ENCODE peak calls at places on chromosomes 11 and 22, in seven cellular contexts. L is OCI-LY7; G is MM.1S; J is sigmoid colon; X is DND-41; S is CD4-positive, CD25-positive, alpha-beta regulatory T cell; W is kidney. Q is an unnamed sample. For H3K36me3, the result is how much of the 10 kb centered on the place peaks cover.

GRCh38 chr11:78583889-78584288 is 9.2 kb upstream of the NARS2 start:
- DNase-seq in L (peak), G (no peak), J (no peak), X (no peak), S (no peak), W (no peak), Q (no peak)

GRCh38 chr11:8604078-8604723 is 10.2 kb upstream of the STK33 start:
- DNase-seq in L (peak), G (peak), J (peak), X (peak), S (no peak), W (no peak), Q (no peak)

GRCh38 chr22:47995718-47996117 is 1233.3 kb downstream of the TBC1D22A start:
- DNase-seq in L (no peak), G (no peak), J (no peak), X (no peak), S (no peak), W (no peak), Q (no peak)

GRCh38 chr22:40401981-40402406 is 31.6 kb downstream of the SGSM3 start:
- DNase-seq in L (no peak), G (no peak), J (no peak), X (peak), S (no peak), W (no peak), Q (no peak)

GRCh38 chr22:40728731-40729189 is 49.5 kb downstream of the MCHR1 start:
- DNase-seq in L (peak), G (no peak), J (no peak), X (peak), S (peak), W (no peak), Q (no peak)

GRCh38 chr11:86934933-86935579 is 20.1 kb downstream of the FZD4 start:
- DNase-seq in L (no peak), G (no peak), J (no peak), X (no peak), S (no peak), W (no peak), Q (no peak)

GRCh38 chr11:69868003-69868865 is 49.0 kb upstream of the FGF3 start:
- DNase-seq in L (no peak), G (no peak), J (no peak), X (no peak), S (no peak), W (no peak), Q (no peak)

GRCh38 chr22:37054078-37054440 is 2.5 kb downstream of the KCTD17 start:
- DNase-seq in L (peak), G (no peak), J (no peak), X (no peak), S (no peak), W (peak), Q (no peak)

GRCh38 chr22:48205790-48206189 is 1443.3 kb downstream of the TBC1D22A start:
- DNase-seq in L (no peak), G (no peak), J (no peak), X (no peak), S (no peak), W (no peak), Q (no peak)

GRCh38 chr11:71555508-71555907 is 7.3 kb downstream of the KRTAP5-9 start:
- DNase-seq in L (no peak), G (no peak), J (no peak), X (no peak), S (no peak), W (no peak), Q (no peak)

GRCh38 chr22:32410459-32410858 is 1.6 kb downstream of the RTCB start:
- DNase-seq in L (no peak), G (no peak), J (no peak), X (no peak), S (no peak), W (no peak), Q (no peak)

GRCh38 chr11:18706330-18707243 is 8.0 kb downstream of the TMEM86A start:
- DNase-seq in L (peak), G (no peak), J (peak), X (no peak), S (peak), W (peak), Q (no peak)

GRCh38 chr11:62931501-62932278 is 10.5 kb upstream of the CHRM1 start:
- DNase-seq in L (no peak), G (no peak), J (no peak), X (no peak), S (no peak), W (no peak), Q (no peak)

GRCh38 chr11:17490232-17490631 is 13.6 kb upstream of the ABCC8 start:
- DNase-seq in L (no peak), G (no peak), J (no peak), X (no peak), S (no peak), W (no peak), Q (no peak)

GRCh38 chr11:88515002-88515401 is 177.5 kb upstream of the CTSC start:
- DNase-seq in L (no peak), G (no peak), J (no peak), X (no peak), S (no peak), W (no peak), Q (no peak)

GRCh38 chr11:44941286-44942021 is 9.2 kb downstream of the TP53I11 start:
- DNase-seq in L (no peak), G (no peak), J (no peak), X (no peak), S (no peak), W (no peak), Q (no peak)

GRCh38 chr11:27485930-27486773 is 13.6 kb upstream of the LGR4 start:
- DNase-seq in L (peak), G (peak), J (no peak), X (peak), S (peak), W (no peak), Q (no peak)

GRCh38 chr22:27990879-27991278 is 71.8 kb upstream of the PITPNB start:
- DNase-seq in L (peak), G (no peak), J (peak), X (peak), S (no peak), W (no peak), Q (peak)

GRCh38 chr22:35398574-35398973 is 1.4 kb upstream of the MCM5 start:
- DNase-seq in L (no peak), G (no peak), J (no peak), X (no peak), S (no peak), W (no peak), Q (no peak)

GRCh38 chr22:42613869-42614268 is 814 bp downstream of the POLDIP3 start:
- DNase-seq in L (no peak), G (no peak), J (no peak), X (no peak), S (no peak), W (peak), Q (no peak)

GRCh38 chr11:127182586-127183203 is 182.1 kb upstream of the KIRREL3 start:
- DNase-seq in L (no peak), G (no peak), J (no peak), X (no peak), S (no peak), W (no peak), Q (no peak)

GRCh38 chr11:15053201-15053685 is 20.1 kb upstream of the CALCB start:
- DNase-seq in L (no peak), G (no peak), J (no peak), X (no peak), S (no peak), W (no peak), Q (no peak)

GRCh38 chr11:116199182-116199581 is 573.6 kb downstream of the BUD13 start:
- DNase-seq in L (no peak), G (no peak), J (no peak), X (no peak), S (no peak), W (no peak), Q (no peak)

GRCh38 chr11:10566257-10566956 is 2.1 kb downstream of the LYVE1 start:
- DNase-seq in L (no peak), G (no peak), J (no peak), X (no peak), S (no peak), W (no peak), Q (no peak)

GRCh38 chr11:14584595-14584994 is 59.0 kb upstream of the PDE3B start:
- DNase-seq in L (no peak), G (no peak), J (no peak), X (no peak), S (no peak), W (no peak), Q (no peak)

GRCh38 chr11:63277345-63277943 is 34.0 kb upstream of the SLC22A25 start:
- DNase-seq in L (peak), G (no peak), J (no peak), X (no peak), S (no peak), W (no peak), Q (no peak)

GRCh38 chr11:3231851-3232744 is at the start of gene MRGPRE:
- DNase-seq in L (no peak), G (peak), J (peak), X (peak), S (no peak), W (peak), Q (no peak)

GRCh38 chr22:30422481-30423295 is 2.9 kb upstream of the MTFP1 start:
- DNase-seq in L (no peak), G (no peak), J (peak), X (peak), S (no peak), W (peak), Q (no peak)

GRCh38 chr11:109697140-109697843 is 275.3 kb downstream of the C11orf87 start:
- DNase-seq in L (peak), G (peak), J (no peak), X (peak), S (no peak), W (no peak), Q (peak)

GRCh38 chr11:66904055-66904454 is 47.2 kb downstream of the LRFN4 start:
- DNase-seq in L (no peak), G (no peak), J (no peak), X (no peak), S (no peak), W (peak), Q (no peak)

GRCh38 chr11:23590909-23591308 is 730.6 kb upstream of the CCDC179 start:
- DNase-seq in L (no peak), G (no peak), J (no peak), X (no peak), S (no peak), W (no peak), Q (no peak)

GRCh38 chr11:102157219-102157618 is 47.0 kb downstream of the YAP1 start:
- DNase-seq in L (no peak), G (no peak), J (peak), X (no peak), S (no peak), W (no peak), Q (no peak)

GRCh38 chr11:128465946-128466688 is 121.2 kb downstream of the ETS1 start:
- DNase-seq in L (no peak), G (no peak), J (no peak), X (no peak), S (no peak), W (no peak), Q (no peak)

GRCh38 chr22:23036684-23037428 is 33.5 kb upstream of the GNAZ start:
- DNase-seq in L (peak), G (no peak), J (no peak), X (peak), S (no peak), W (no peak), Q (no peak)

GRCh38 chr11:131854391-131854790 is 484.0 kb downstream of the NTM start:
- DNase-seq in L (no peak), G (no peak), J (no peak), X (no peak), S (no peak), W (no peak), Q (no peak)

GRCh38 chr11:112996924-112997323 is 35.7 kb downstream of the NCAM1 start:
- DNase-seq in L (no peak), G (no peak), J (no peak), X (no peak), S (no peak), W (no peak), Q (no peak)

GRCh38 chr11:125108469-125108868 is 3.0 kb downstream of the TMEM218 start:
- DNase-seq in L (no peak), G (no peak), J (no peak), X (no peak), S (no peak), W (no peak), Q (no peak)

GRCh38 chr11:91981995-91982394 is 242.6 kb upstream of the FAT3 start:
- DNase-seq in L (no peak), G (no peak), J (peak), X (no peak), S (no peak), W (no peak), Q (no peak)

GRCh38 chr22:27315833-27316232 is 485.7 kb downstream of the MN1 start:
- DNase-seq in L (no peak), G (no peak), J (no peak), X (no peak), S (no peak), W (no peak), Q (no peak)

GRCh38 chr22:32622762-32623147 is 148.1 kb downstream of the FBXO7 start:
- DNase-seq in L (no peak), G (no peak), J (no peak), X (no peak), S (no peak), W (no peak), Q (no peak)

GRCh38 chr11:94821439-94821838 is 53.3 kb downstream of the AMOTL1 start:
- DNase-seq in L (no peak), G (no peak), J (no peak), X (no peak), S (no peak), W (peak), Q (no peak)

GRCh38 chr11:94825111-94825880 is 57.1 kb downstream of the AMOTL1 start:
- DNase-seq in L (no peak), G (no peak), J (no peak), X (no peak), S (no peak), W (no peak), Q (no peak)

GRCh38 chr11:94822080-94822479 is 53.9 kb downstream of the AMOTL1 start:
- DNase-seq in L (no peak), G (no peak), J (no peak), X (no peak), S (no peak), W (no peak), Q (no peak)

GRCh38 chr11:94820480-94820879 is 52.3 kb downstream of the AMOTL1 start:
- DNase-seq in L (no peak), G (no peak), J (no peak), X (no peak), S (no peak), W (no peak), Q (no peak)

DNA sequence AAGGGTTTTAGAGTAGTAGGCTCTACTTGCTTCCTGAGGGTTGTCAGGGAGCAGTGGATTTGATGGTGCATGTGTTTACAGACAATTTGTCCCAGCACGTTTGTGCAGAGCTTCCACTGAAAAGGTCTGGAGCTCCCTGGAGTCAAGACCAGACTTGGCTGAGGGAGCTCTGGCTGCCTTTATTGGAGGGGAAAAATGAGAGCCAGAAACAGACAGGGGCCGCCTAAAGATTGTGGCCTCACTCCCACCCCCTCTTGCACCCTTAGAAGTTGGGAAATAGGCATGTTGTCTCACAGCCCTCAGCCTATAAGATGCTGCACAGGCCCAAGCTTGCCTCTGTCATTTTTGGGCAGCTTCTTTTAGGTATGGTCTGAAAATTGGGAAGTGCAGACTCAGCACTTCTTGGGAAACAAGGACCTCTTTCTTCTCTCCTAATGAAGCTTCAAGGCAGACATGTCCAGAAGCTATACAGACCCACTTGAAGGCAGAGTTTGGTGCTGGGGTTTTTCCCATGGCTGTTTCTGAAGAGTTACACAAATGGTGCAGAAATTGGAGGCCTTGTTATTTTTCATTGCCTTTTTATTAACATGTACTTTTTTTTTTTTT is 55.1 kb downstream of the AMOTL1 start:
- DNase-seq in L (no peak), G (no peak), J (no peak), X (no peak), S (no peak), W (no peak), Q (no peak)
- H3K27ac ChIP-seq in L (no peak), G (no peak), J (peak), X (no peak), S (no peak), W (no peak), Q (no peak)

DNA sequence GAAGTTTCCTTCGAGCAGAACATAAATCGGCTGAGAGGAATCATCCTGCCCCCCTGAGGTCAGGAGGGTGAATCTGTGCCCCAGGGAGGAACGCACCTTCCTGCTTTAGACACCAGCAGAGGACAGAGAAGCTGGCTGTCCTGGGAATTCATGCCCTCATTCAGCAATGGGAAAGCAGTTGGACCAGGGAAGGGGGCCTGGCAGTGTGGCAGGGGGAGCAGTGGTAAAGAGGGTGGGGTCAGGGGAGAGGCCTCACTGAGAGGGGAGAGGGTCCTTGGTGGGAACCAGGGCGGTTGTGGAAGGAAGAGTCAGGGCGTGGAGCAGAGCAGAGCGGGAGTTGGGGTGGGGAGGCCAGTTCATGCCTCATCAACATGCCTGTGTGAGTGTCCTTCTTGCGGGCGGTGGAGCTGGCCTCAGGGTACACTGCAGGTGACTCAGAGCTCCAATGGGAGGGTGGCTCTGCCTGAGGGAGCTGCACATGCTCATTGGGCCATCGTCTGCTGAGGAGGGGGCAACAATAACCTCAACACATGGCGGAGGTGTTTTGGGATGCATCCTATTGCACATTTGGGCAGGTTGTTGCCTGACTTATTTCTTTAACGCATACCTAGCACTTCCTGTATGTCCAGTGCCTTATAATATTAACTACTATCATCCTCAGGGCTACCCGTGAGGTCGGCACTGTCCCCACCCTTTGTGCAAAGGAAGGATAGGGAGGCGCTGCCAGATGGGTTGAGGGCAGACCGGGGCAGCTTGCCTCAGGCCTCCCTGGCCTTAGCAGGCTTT is 23.2 kb downstream of the MED15 start:
- DNase-seq in L (no peak), G (no peak), J (no peak), X (no peak), S (no peak), W (no peak), Q (no peak)
- H3K36me3 ChIP-seq in L (half or more), G (under half), J (under half), X (half or more), S (under half), W (under half), Q (under half)

DNA sequence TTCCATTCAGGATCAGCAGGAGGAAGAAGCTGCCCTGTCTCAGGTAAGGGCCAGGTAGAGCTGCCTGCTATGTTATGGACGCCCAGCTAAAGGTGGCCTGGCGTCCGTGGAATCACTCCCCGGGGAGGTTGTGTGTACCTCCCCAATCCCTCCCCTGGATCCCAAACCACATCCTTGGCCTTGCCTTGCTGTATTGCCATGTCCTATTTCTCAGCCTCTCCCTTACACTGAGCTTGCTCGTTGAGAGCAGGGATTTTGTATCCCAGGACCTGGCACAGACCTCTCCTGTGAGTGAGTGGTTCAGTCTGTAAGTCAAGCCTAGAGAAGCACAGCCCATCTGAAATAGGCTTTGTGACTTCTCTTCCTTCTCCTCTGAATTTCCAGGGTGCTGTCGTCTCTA is 53.9 kb downstream of the TRAF6 start:
- DNase-seq in L (no peak), G (no peak), J (no peak), X (no peak), S (no peak), W (no peak), Q (no peak)
- H3K27ac ChIP-seq in L (no peak), G (no peak), J (peak), X (no peak), S (no peak), W (peak), Q (no peak)

GRCh38 chr11:75650167-75650723 is 18.6 kb downstream of the MAP6 start:
- DNase-seq in L (no peak), G (no peak), J (no peak), X (no peak), S (no peak), W (no peak), Q (no peak)
- H3K36me3 ChIP-seq in L (under half), G (under half), J (under half), X (under half), S (under half), W (under half), Q (under half)